ENCODE peak calls at places on chromosome 3, in ten cellular contexts. T, K, S, Z, X, Y, J, D, A and R are unnamed samples.
A peak's percentile ranks its signal among the peaks of the same experiment; 100 is the strongest.

GRCh38 chr3:65979731-65980130 is 59.0 kb downstream of the MAGI1 start:
- DNase-seq in X (no peak), J (no peak), K (peak; percentile 93), S (peak; percentile 79), Z (peak; percentile 55), A (peak; percentile 56), D (no peak), Y (no peak), T (no peak), R (no peak)

GRCh38 chr3:191087391-191087790 is 111.7 kb upstream of the OSTN start:
- DNase-seq in X (no peak), Y (no peak), D (no peak), A (no peak), Z (peak; percentile 25), J (no peak), S (peak; percentile 33), T (no peak), K (no peak), R (no peak)

GRCh38 chr3:53046171-53047170 is 598 bp upstream of the SFMBT1 start:
- DNase-seq in T (no peak), S (peak; percentile 12), K (peak; percentile 56), D (no peak), Z (no peak), Y (peak; percentile 45), J (peak; percentile 82), X (no peak), A (peak; percentile 29), R (no peak)

GRCh38 chr3:147919496-147919895 is 510.3 kb downstream of the ZIC1 start:
- DNase-seq in Y (no peak), T (no peak), J (no peak), X (no peak), Z (no peak), D (no peak), S (no peak), A (no peak), K (no peak), R (no peak)

GRCh38 chr3:94184781-94185180 is 121.9 kb downstream of the NSUN3 start:
- DNase-seq in T (no peak), D (peak; percentile 79), Y (no peak), K (peak; percentile 68), J (no peak), X (no peak), S (peak; percentile 2), Z (peak; percentile 43), A (peak; percentile 9), R (no peak)

GRCh38 chr3:48088056-48088748 is 72.0 kb upstream of the MAP4 start:
- DNase-seq in K (peak; percentile 41), Y (peak; percentile 20), T (no peak), Z (no peak), J (peak; percentile 66), X (peak; percentile 30), S (peak; percentile 29), D (no peak), A (no peak), R (peak; percentile 46)

GRCh38 chr3:149343951-149344350 is 10.5 kb upstream of the TM4SF18 start:
- DNase-seq in X (peak; percentile 6), J (peak; percentile 48), A (no peak), Y (no peak), K (no peak), S (no peak), D (no peak), Z (no peak), T (no peak), R (no peak)

GRCh38 chr3:18288243-18288642 is 136.9 kb downstream of the SATB1 start:
- DNase-seq in T (no peak), A (no peak), Y (no peak), Z (no peak), X (peak; percentile 6), S (no peak), D (no peak), K (no peak), J (no peak), R (no peak)

GRCh38 chr3:187974857-187975257 is 179.1 kb upstream of the LPP start:
- DNase-seq in S (no peak), Z (no peak), D (no peak), T (no peak), X (no peak), K (no peak), Y (no peak), J (peak; percentile 33), A (no peak), R (no peak)

GRCh38 chr3:16789344-16790100 is 95.2 kb upstream of the PLCL2 start:
- DNase-seq in D (no peak), Y (no peak), K (no peak), X (no peak), J (peak; percentile 47), Z (no peak), A (no peak), S (no peak), T (no peak), R (no peak)